ENCODE peak calls at places on chromosome X, in four cellular contexts. T, S, W and C are unnamed samples.
A peak's percentile ranks its signal among the peaks of the same experiment; 100 is the strongest.

GRCh38 chrX:2451456-2452316 is 49.1 kb downstream of the DHRSX start:
- DNase-seq in T (no peak), S (peak; percentile 14), W (no peak), C (no peak)

GRCh38 chrX:130212371-130212770 is 40.6 kb downstream of the RAB33A start:
- DNase-seq in T (no peak), S (no peak), W (no peak), C (no peak)

GRCh38 chrX:2707334-2707760 is 16.3 kb downstream of the CD99 start:
- DNase-seq in T (no peak), S (peak; percentile 86), W (no peak), C (no peak)

GRCh38 chrX:41333744-41333993 is 293 bp upstream of the DDX3X start:
- DNase-seq in T (peak; percentile 94), S (peak; percentile 82), W (peak; percentile 40), C (no peak)

GRCh38 chrX:75038925-75039324 is 113.7 kb upstream of the NEXMIF start:
- DNase-seq in T (no peak), S (no peak), W (no peak), C (no peak)

GRCh38 chrX:65712005-65712861 is 44.8 kb downstream of the MSN start:
- DNase-seq in T (no peak), S (no peak), W (no peak), C (no peak)

GRCh38 chrX:40008841-40009461 is 88.8 kb downstream of the BCOR start:
- DNase-seq in T (peak; percentile 72), S (no peak), W (no peak), C (peak; percentile 41)

GRCh38 chrX:72295745-72296144 is 10.0 kb downstream of the CITED1 start:
- DNase-seq in T (no peak), S (no peak), W (no peak), C (no peak)

GRCh38 chrX:42615161-42615563 is 162.8 kb downstream of the PPP1R2C start:
- DNase-seq in T (no peak), S (no peak), W (no peak), C (no peak)

GRCh38 chrX:137031517-137032377 is 2.0 kb downstream of the GPR101 start:
- DNase-seq in T (peak; percentile 22), S (peak; percentile 56), W (no peak), C (no peak)

GRCh38 chrX:258291-259040 is 22.7 kb upstream of the PLCXD1 start:
- DNase-seq in T (no peak), S (no peak), W (no peak), C (no peak)

GRCh38 chrX:33808636-33809035 is 323.5 kb downstream of the FAM47A start:
- DNase-seq in T (no peak), S (no peak), W (no peak), C (no peak)

GRCh38 chrX:318068-318738 is 393 bp downstream of the GTPBP6 start:
- DNase-seq in T (no peak), S (peak; percentile 98), W (peak; percentile 91), C (no peak)

GRCh38 chrX:42821803-42822443 is 44.0 kb upstream of the PPP1R2C start:
- DNase-seq in T (no peak), S (no peak), W (no peak), C (no peak)

GRCh38 chrX:48919947-48920712 is 1.3 kb upstream of the PIM2 start:
- DNase-seq in T (no peak), S (no peak), W (no peak), C (no peak)

GRCh38 chrX:16466640-16467432 is 183.1 kb upstream of the S100G start:
- DNase-seq in T (no peak), S (peak; percentile 40), W (no peak), C (no peak)

GRCh38 chrX:120718969-120719368 is 89.1 kb upstream of the C1GALT1C1 start:
- DNase-seq in T (no peak), S (no peak), W (no peak), C (no peak)

GRCh38 chrX:19794690-19795089 is 92.7 kb downstream of the SH3KBP1 start:
- DNase-seq in T (no peak), S (no peak), W (no peak), C (no peak)

GRCh38 chrX:530726-531610 is 99.6 kb upstream of the SHOX start:
- DNase-seq in T (no peak), S (no peak), W (no peak), C (no peak)

GRCh38 chrX:154546354-154547244 is at the start of gene G6PD:
- DNase-seq in T (peak; percentile 60), S (peak; percentile 89), W (peak; percentile 58), C (peak; percentile 60)

GRCh38 chrX:153727108-153727931 is 2.7 kb downstream of the ABCD1 start:
- DNase-seq in T (peak; percentile 45), S (peak; percentile 23), W (no peak), C (no peak)

GRCh38 chrX:38973327-38973726 is 172.1 kb downstream of the MID1IP1 start:
- DNase-seq in T (no peak), S (no peak), W (no peak), C (no peak)

GRCh38 chrX:100625985-100626491 is 10.6 kb downstream of the TSPAN6 start:
- DNase-seq in T (no peak), S (no peak), W (no peak), C (no peak)

GRCh38 chrX:57528670-57529255 is 63.0 kb upstream of the ZXDB start:
- DNase-seq in T (no peak), S (no peak), W (no peak), C (no peak)

GRCh38 chrX:135396109-135396508 is 25.6 kb upstream of the SMIM10L2A start:
- DNase-seq in T (no peak), S (peak; percentile 6), W (no peak), C (no peak)

GRCh38 chrX:134734343-134735001 is 76.2 kb upstream of the PLAC1 start:
- DNase-seq in T (peak; percentile 85), S (peak; percentile 4), W (no peak), C (no peak)

GRCh38 chrX:70434352-70434866 is 10.2 kb upstream of the DLG3 start:
- DNase-seq in T (peak; percentile 85), S (peak; percentile 90), W (peak; percentile 65), C (peak; percentile 67)

GRCh38 chrX:19245711-19246269 is 97.9 kb upstream of the PDHA1 start:
- DNase-seq in T (no peak), S (no peak), W (no peak), C (no peak)

GRCh38 chrX:41921492-41922124 is 1.7 kb downstream of the CASK start:
- DNase-seq in T (no peak), S (peak; percentile 19), W (no peak), C (no peak)

GRCh38 chrX:96591418-96591817 is 93.2 kb upstream of the DIAPH2 start:
- DNase-seq in T (no peak), S (no peak), W (no peak), C (no peak)

GRCh38 chrX:150683536-150684146 is 9.6 kb upstream of the MTMR1 start:
- DNase-seq in T (peak; percentile 33), S (peak; percentile 43), W (no peak), C (no peak)

GRCh38 chrX:123330229-123330942 is 146.3 kb downstream of the GRIA3 start:
- DNase-seq in T (no peak), S (no peak), W (no peak), C (no peak)

GRCh38 chrX:150360331-150360730 is 2.8 kb upstream of the MAMLD1 start:
- DNase-seq in T (no peak), S (no peak), W (no peak), C (no peak)

GRCh38 chrX:128992107-128992971 is 531.0 kb downstream of the SMARCA1 start:
- DNase-seq in T (no peak), S (no peak), W (no peak), C (no peak)